ENCODE peak calls at places on chromosome 17, in five cellular contexts. S is NCI-H1092; F is activated effector memory CD4-positive, alpha-beta T cell treated with Interleukin-2 at 50 U/mL for 16 hours; A is kidney epithelial cell; J is A172. O is an unnamed sample.

GRCh38 chr17:34570491-34570890 is 8.9 kb upstream of the TMEM132E start:
- DNase-seq in S (no peak), F (no peak), A (no peak), J (no peak), O (no peak)

GRCh38 chr17:72004476-72005331 is 116.1 kb upstream of the SOX9 start:
- DNase-seq in S (no peak), F (no peak), A (no peak), J (peak), O (no peak)

GRCh38 chr17:82324566-82325285 is 7.3 kb upstream of the CD7 start:
- DNase-seq in S (no peak), F (no peak), A (no peak), J (no peak), O (no peak)

GRCh38 chr17:18966831-18967624 is 15.1 kb downstream of the SLC5A10 start:
- DNase-seq in S (peak), F (no peak), A (no peak), J (no peak), O (no peak)

GRCh38 chr17:63493411-63493810 is 16.6 kb downstream of the ACE start:
- DNase-seq in S (no peak), F (no peak), A (no peak), J (no peak), O (no peak)

GRCh38 chr17:44527102-44527501 is 23.9 kb upstream of the GPATCH8 start:
- DNase-seq in S (no peak), F (no peak), A (no peak), J (no peak), O (no peak)

GRCh38 chr17:29962656-29963055 is 21.2 kb downstream of the EFCAB5 start:
- DNase-seq in S (no peak), F (no peak), A (no peak), J (no peak), O (no peak)

GRCh38 chr17:81517339-81518112 is 4.9 kb upstream of the ACTG1 start:
- DNase-seq in S (no peak), F (no peak), A (no peak), J (no peak), O (no peak)

GRCh38 chr17:44894642-44895041 is 4.6 kb downstream of the EFTUD2 start:
- DNase-seq in S (no peak), F (no peak), A (no peak), J (no peak), O (no peak)

GRCh38 chr17:13544292-13544691 is 57.4 kb downstream of the HS3ST3A1 start:
- DNase-seq in S (no peak), F (no peak), A (peak), J (peak), O (peak)

GRCh38 chr17:39979865-39980401 is 674 bp upstream of the PSMD3 start:
- DNase-seq in S (no peak), F (no peak), A (no peak), J (peak), O (no peak)

GRCh38 chr17:2852729-2853110 is 56.5 kb downstream of the RAP1GAP2 start:
- DNase-seq in S (no peak), F (no peak), A (no peak), J (no peak), O (no peak)

GRCh38 chr17:72393553-72393952 is 272.7 kb downstream of the SOX9 start:
- DNase-seq in S (no peak), F (no peak), A (peak), J (peak), O (peak)

GRCh38 chr17:4998027-4998665 is 396 bp downstream of the KIF1C start:
- DNase-seq in S (no peak), F (no peak), A (no peak), J (no peak), O (no peak)

GRCh38 chr17:45307290-45308015 is 9.4 kb downstream of the MAP3K14 start:
- DNase-seq in S (no peak), F (no peak), A (no peak), J (peak), O (peak)

GRCh38 chr17:79897243-79898063 is 58.2 kb upstream of the CBX4 start:
- DNase-seq in S (no peak), F (no peak), A (no peak), J (no peak), O (peak)

GRCh38 chr17:48441231-48441711 is 11.3 kb upstream of the SKAP1 start:
- DNase-seq in S (no peak), F (no peak), A (no peak), J (peak), O (no peak)

GRCh38 chr17:59366773-59367656 is 35.6 kb downstream of the YPEL2 start:
- DNase-seq in S (peak), F (peak), A (no peak), J (peak), O (peak)

GRCh38 chr17:62901544-62901943 is 64.5 kb upstream of the TANC2 start:
- DNase-seq in S (no peak), F (no peak), A (no peak), J (no peak), O (no peak)

GRCh38 chr17:34305606-34306005 is 13.6 kb upstream of the CCL8 start:
- DNase-seq in S (no peak), F (no peak), A (no peak), J (no peak), O (no peak)

GRCh38 chr17:62676231-62676943 is 48.9 kb downstream of the MRC2 start:
- DNase-seq in S (no peak), F (no peak), A (no peak), J (no peak), O (no peak)

GRCh38 chr17:59775786-59776350 is 68.4 kb downstream of the VMP1 start:
- DNase-seq in S (no peak), F (no peak), A (no peak), J (no peak), O (no peak)

GRCh38 chr17:56777859-56778258 is 55.9 kb downstream of the C17orf67 start:
- DNase-seq in S (no peak), F (no peak), A (no peak), J (no peak), O (peak)

GRCh38 chr17:55883112-55883511 is 132.3 kb downstream of the PCTP start:
- DNase-seq in S (no peak), F (no peak), A (no peak), J (no peak), O (no peak)

GRCh38 chr17:40607641-40608040 is 40.0 kb downstream of the SMARCE1 start:
- DNase-seq in S (no peak), F (peak), A (no peak), J (no peak), O (no peak)

GRCh38 chr17:7132511-7133094 is 18.0 kb upstream of the ASGR2 start:
- DNase-seq in S (no peak), F (peak), A (no peak), J (peak), O (no peak)

GRCh38 chr17:13698832-13699231 is 97.1 kb upstream of the HS3ST3A1 start:
- DNase-seq in S (no peak), F (no peak), A (no peak), J (no peak), O (no peak)

GRCh38 chr17:77507116-77507885 is 366.5 kb downstream of the SEC14L1 start:
- DNase-seq in S (no peak), F (no peak), A (no peak), J (no peak), O (no peak)

GRCh38 chr17:17783825-17784598 is 52.8 kb downstream of the SREBF1 start:
- DNase-seq in S (peak), F (no peak), A (no peak), J (no peak), O (no peak)

GRCh38 chr17:80138856-80139426 is 8.0 kb downstream of the EIF4A3 start:
- DNase-seq in S (no peak), F (no peak), A (no peak), J (no peak), O (no peak)

GRCh38 chr17:4950075-4950756 is 703 bp upstream of the ENO3 start:
- DNase-seq in S (no peak), F (peak), A (no peak), J (peak), O (peak)

GRCh38 chr17:1714488-1714979 is 4.4 kb upstream of the TLCD2 start:
- DNase-seq in S (no peak), F (no peak), A (peak), J (peak), O (peak)

GRCh38 chr17:82374626-82375331 is 3.2 kb downstream of the UTS2R start:
- DNase-seq in S (no peak), F (no peak), A (no peak), J (no peak), O (no peak)

GRCh38 chr17:74491645-74492044 is 25.2 kb downstream of the CD300A start:
- DNase-seq in S (no peak), F (no peak), A (no peak), J (no peak), O (no peak)